ENCODE peak calls at places on chromosomes 3 and 15, in five cellular contexts. T, A, Z, W and B are unnamed samples.

GRCh38 chr15:73021139-73021621 is 31.1 kb upstream of the NEO1 start:
- DNase-seq in T (no peak), A (no peak), Z (no peak), W (no peak), B (peak; percentile 57)

GRCh38 chr3:50623840-50624474 is 7.0 kb downstream of the MAPKAPK3 start:
- DNase-seq in T (peak; percentile 22), A (no peak), Z (no peak), W (no peak), B (no peak)

GRCh38 chr3:36804295-36805055 is 40.1 kb upstream of the DCLK3 start:
- DNase-seq in T (no peak), A (no peak), Z (no peak), W (no peak), B (no peak)

GRCh38 chr15:71975816-71976150 is 142.2 kb downstream of the MYO9A start:
- DNase-seq in T (no peak), A (no peak), Z (no peak), W (no peak), B (no peak)

GRCh38 chr3:145981057-145981456 is 179.9 kb downstream of the PLOD2 start:
- DNase-seq in T (no peak), A (no peak), Z (no peak), W (no peak), B (no peak)

GRCh38 chr3:25826510-25826909 is 36.6 kb downstream of the OXSM start:
- DNase-seq in T (no peak), A (no peak), Z (no peak), W (no peak), B (no peak)

GRCh38 chr3:24683511-24684384 is 189.1 kb upstream of the THRB start:
- DNase-seq in T (peak; percentile 63), A (peak; percentile 42), Z (peak; percentile 28), W (peak; percentile 67), B (no peak)

GRCh38 chr15:87154771-87155170 is 1075.1 kb downstream of the AGBL1 start:
- DNase-seq in T (peak; percentile 52), A (no peak), Z (no peak), W (no peak), B (no peak)

GRCh38 chr3:176850498-176850897 is 346.8 kb downstream of the TBL1XR1 start:
- DNase-seq in T (no peak), A (no peak), Z (peak; percentile 12), W (no peak), B (no peak)

GRCh38 chr3:22371592-22372291 is 620.7 kb upstream of the ZNF385D start:
- DNase-seq in T (no peak), A (no peak), Z (no peak), W (no peak), B (no peak)

DNA sequence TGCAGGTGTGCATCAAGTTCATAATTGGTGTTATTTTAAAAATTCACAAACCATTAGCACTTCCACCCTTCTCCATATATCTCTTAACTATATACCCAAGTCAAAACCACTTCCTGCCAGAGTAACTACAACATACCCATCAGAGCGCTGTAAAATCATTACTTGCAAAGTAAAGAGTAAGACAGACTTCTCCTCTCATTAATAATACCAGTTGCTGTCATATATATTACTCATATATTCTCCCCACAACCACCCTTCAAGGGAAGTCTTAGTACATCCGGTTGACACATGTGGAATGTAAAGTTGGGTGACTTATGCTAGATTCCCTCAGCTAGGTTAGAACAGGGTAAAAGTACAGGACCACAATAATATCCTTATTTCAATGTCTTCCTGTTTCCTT is 5.6 kb downstream of the TERC start:
- DNase-seq in T (peak; percentile 75), A (no peak), Z (no peak), W (no peak), B (no peak)
- TF ChIP-seq RFX5 in T (no peak), A (no peak), Z (no peak), W (no peak), B (no peak)

GRCh38 chr3:58041826-58042324 is 33.7 kb downstream of the FLNB start:
- DNase-seq in T (peak; percentile 90), A (no peak), Z (no peak), W (no peak), B (no peak)
- TF ChIP-seq RFX5 in T (no peak), A (no peak), Z (no peak), W (no peak), B (no peak)

GRCh38 chr15:92365079-92365478 is 28.6 kb upstream of the ST8SIA2 start:
- DNase-seq in T (no peak), A (no peak), Z (no peak), W (no peak), B (no peak)
- TF ChIP-seq RFX5 in T (no peak), A (no peak), Z (no peak), W (no peak), B (no peak)

GRCh38 chr15:83205725-83206324 is 1.8 kb downstream of the HDGFL3 start:
- DNase-seq in T (peak; percentile 63), A (no peak), Z (peak; percentile 26), W (no peak), B (no peak)
- TF ChIP-seq RFX5 in T (no peak), A (no peak), Z (no peak), W (no peak), B (no peak)

GRCh38 chr15:82393671-82394070 is 35.9 kb upstream of the GOLGA6L9 start:
- DNase-seq in T (peak; percentile 72), A (no peak), Z (no peak), W (no peak), B (no peak)
- TF ChIP-seq RFX5 in T (no peak), A (no peak), Z (no peak), W (no peak), B (no peak)

DNA sequence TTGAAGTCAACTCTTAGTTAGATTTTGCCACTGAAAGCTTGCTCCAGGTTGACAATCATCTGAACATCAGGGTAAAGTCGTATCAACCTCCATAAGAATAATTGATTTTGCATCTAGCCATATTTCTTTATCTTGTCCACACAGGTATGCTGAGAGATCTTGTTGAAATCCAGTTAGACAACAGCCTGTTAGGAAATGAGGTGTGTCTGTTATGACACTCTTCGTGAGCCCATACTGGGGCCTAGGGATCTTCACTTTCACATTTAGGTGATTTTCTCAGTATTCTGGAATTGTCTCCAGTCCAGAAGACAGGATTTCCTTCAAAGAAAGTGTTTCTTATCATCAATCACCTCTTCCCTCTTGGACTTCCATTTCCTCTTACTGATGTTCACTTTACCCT is 18.1 kb downstream of the DNAJB11 start:
- DNase-seq in T (no peak), A (peak; percentile 17), Z (no peak), W (no peak), B (no peak)
- TF ChIP-seq RFX5 in T (no peak), A (no peak), Z (no peak), W (no peak), B (no peak)

GRCh38 chr3:107810195-107811071 is 280.4 kb downstream of the CD47 start:
- DNase-seq in T (peak; percentile 9), A (no peak), Z (no peak), W (no peak), B (no peak)

GRCh38 chr3:107818025-107818424 is 272.8 kb downstream of the CD47 start:
- DNase-seq in T (no peak), A (no peak), Z (no peak), W (no peak), B (no peak)

GRCh38 chr3:107817076-107817475 is 273.8 kb downstream of the CD47 start:
- DNase-seq in T (peak; percentile 50), A (no peak), Z (no peak), W (no peak), B (no peak)

GRCh38 chr3:107813066-107813465 is 277.8 kb downstream of the CD47 start:
- DNase-seq in T (peak; percentile 53), A (no peak), Z (no peak), W (no peak), B (no peak)

GRCh38 chr3:107816082-107816481 is 274.7 kb downstream of the CD47 start:
- DNase-seq in T (no peak), A (no peak), Z (no peak), W (no peak), B (no peak)
- TF ChIP-seq RFX5 in T (no peak), A (no peak), Z (no peak), W (no peak), B (no peak)

DNA sequence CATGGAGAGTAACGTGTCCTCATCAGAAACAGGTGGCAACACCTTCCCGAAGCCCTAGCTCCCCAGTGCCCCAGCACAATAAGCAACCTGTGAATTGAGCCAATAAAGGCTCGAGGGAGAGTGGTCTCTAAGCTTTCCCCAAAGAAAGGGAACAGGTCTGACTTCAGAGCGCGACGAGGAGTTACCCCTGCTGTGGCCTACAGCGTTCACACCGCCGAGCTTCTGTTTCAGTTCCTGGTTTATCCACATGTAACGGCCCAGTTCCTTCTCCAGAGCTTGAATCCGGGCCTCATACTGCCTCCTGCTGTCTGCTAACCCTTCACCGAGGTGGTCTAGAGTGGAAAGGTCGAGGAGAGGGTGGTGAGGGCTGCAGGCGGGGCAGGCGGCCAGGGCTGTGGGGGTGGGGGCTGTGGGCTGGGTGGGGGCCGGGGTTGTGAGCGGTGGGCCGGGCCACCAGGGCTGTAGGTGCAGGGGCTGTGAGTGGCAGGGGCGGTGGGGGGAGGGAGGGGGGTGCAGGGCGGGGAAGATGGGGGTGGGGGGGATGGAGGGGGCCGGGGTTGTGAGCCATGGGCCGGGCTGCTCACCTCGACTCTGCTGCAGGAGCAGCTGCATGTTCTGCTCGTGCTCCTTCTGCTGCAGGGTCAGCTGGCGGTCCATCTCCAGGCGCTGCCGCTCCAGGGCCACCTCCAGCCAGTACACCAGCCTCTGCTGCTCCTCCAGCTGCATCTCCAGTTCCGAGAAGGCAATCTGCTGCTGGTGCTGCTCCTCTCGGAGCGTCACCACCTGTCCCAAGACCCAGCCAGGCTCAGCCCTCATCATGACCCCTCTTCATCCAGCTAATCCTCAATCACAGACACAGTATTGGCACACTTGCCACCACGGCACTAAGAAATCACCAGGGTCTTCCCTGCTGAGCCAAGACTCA is 26.2 kb downstream of the KIF7 start:
- DNase-seq in T (no peak), A (peak; percentile 13), Z (peak; percentile 42), W (no peak), B (no peak)
- TF ChIP-seq RFX5 in T (no peak), A (no peak), Z (no peak), W (no peak), B (no peak)

GRCh38 chr3:188369526-188369925 is 215.6 kb downstream of the LPP start:
- DNase-seq in T (no peak), A (no peak), Z (no peak), W (no peak), B (no peak)

GRCh38 chr3:188367741-188368140 is 213.8 kb downstream of the LPP start:
- DNase-seq in T (no peak), A (no peak), Z (no peak), W (no peak), B (no peak)

GRCh38 chr3:188365978-188366698 is 212.2 kb downstream of the LPP start:
- DNase-seq in T (peak; percentile 39), A (no peak), Z (no peak), W (peak; percentile 39), B (no peak)

GRCh38 chr3:188365184-188365583 is 211.2 kb downstream of the LPP start:
- DNase-seq in T (no peak), A (no peak), Z (no peak), W (no peak), B (no peak)

GRCh38 chr3:188370081-188370830 is 216.3 kb downstream of the LPP start:
- DNase-seq in T (no peak), A (no peak), Z (no peak), W (no peak), B (no peak)
- TF ChIP-seq RFX5 in T (no peak), A (no peak), Z (no peak), W (no peak), B (no peak)

GRCh38 chr3:153853163-153853562 is 268.0 kb upstream of the ARHGEF26 start:
- DNase-seq in T (no peak), A (no peak), Z (no peak), W (no peak), B (no peak)

GRCh38 chr3:153852355-153852754 is 268.8 kb upstream of the ARHGEF26 start:
- DNase-seq in T (no peak), A (no peak), Z (no peak), W (no peak), B (no peak)

GRCh38 chr3:153855772-153856171 is 265.4 kb upstream of the ARHGEF26 start:
- DNase-seq in T (no peak), A (no peak), Z (no peak), W (no peak), B (peak; percentile 52)

GRCh38 chr3:153856932-153857331 is 264.3 kb upstream of the ARHGEF26 start:
- DNase-seq in T (no peak), A (no peak), Z (no peak), W (no peak), B (no peak)
- TF ChIP-seq RFX5 in T (no peak), A (no peak), Z (no peak), W (no peak), B (no peak)